ENCODE peak calls at places on chromosomes 1 and 21, in ten cellular contexts. M is heart right ventricle; G is MM.1S; I is AG10803; P is progenitor cell of endocrine pancreas; R is WTC11; J is thoracic aorta; C is neural crest cell; A is cardiac fibroblast; X is CD8-positive, alpha-beta T cell. U is an unnamed sample.

GRCh38 chr1:202105571-202106339 is 17.0 kb upstream of the GPR37L1 start:
- DNase-seq in M (no peak), G (no peak), I (peak; percentile 21), P (no peak), R (peak; percentile 83), J (no peak), C (peak; percentile 33), A (peak; percentile 37), X (no peak), U (no peak)

GRCh38 chr1:201966171-201966570 is 10.9 kb downstream of the TIMM17A start:
- DNase-seq in M (no peak), G (no peak), I (no peak), P (no peak), R (no peak), J (no peak), C (no peak), A (no peak), X (no peak), U (no peak)

GRCh38 chr21:46128983-46129571 is 26.3 kb downstream of the FTCD start:
- DNase-seq in M (no peak), G (no peak), I (no peak), P (no peak), R (no peak), J (no peak), C (no peak), A (no peak), X (no peak), U (no peak)

GRCh38 chr1:63621075-63621474 is 27.9 kb downstream of the PGM1 start:
- DNase-seq in M (peak; percentile 14), G (no peak), I (no peak), P (no peak), R (no peak), J (no peak), C (no peak), A (no peak), X (no peak), U (no peak)

GRCh38 chr21:44485254-44485793 is 30.0 kb downstream of the LRRC3 start:
- DNase-seq in M (no peak), G (no peak), I (peak; percentile 44), P (no peak), R (peak; percentile 82), J (no peak), C (peak; percentile 65), A (peak; percentile 18), X (peak; percentile 39), U (no peak)

GRCh38 chr1:37765937-37766664 is 1.2 kb upstream of the EPHA10 start:
- DNase-seq in M (no peak), G (peak; percentile 37), I (no peak), P (no peak), R (peak; percentile 57), J (no peak), C (no peak), A (no peak), X (no peak), U (no peak)

GRCh38 chr21:17779486-17779885 is 39.7 kb downstream of the C21orf91 start:
- DNase-seq in M (no peak), G (no peak), I (no peak), P (no peak), R (no peak), J (no peak), C (no peak), A (no peak), X (no peak), U (no peak)

GRCh38 chr1:24266398-24266941 is 52.7 kb upstream of the GRHL3 start:
- DNase-seq in M (no peak), G (no peak), I (peak; percentile 95), P (no peak), R (no peak), J (no peak), C (no peak), A (peak; percentile 78), X (no peak), U (no peak)

GRCh38 chr1:44835738-44836675 is 7.0 kb downstream of the PTCH2 start:
- DNase-seq in M (peak; percentile 87), G (peak; percentile 74), I (peak; percentile 77), P (peak; percentile 78), R (peak; percentile 95), J (peak; percentile 66), C (peak; percentile 90), A (peak; percentile 92), X (peak; percentile 85), U (peak; percentile 86)

GRCh38 chr1:192587386-192588276 is 12.1 kb downstream of the RGS1 start:
- DNase-seq in M (no peak), G (no peak), I (no peak), P (no peak), R (no peak), J (no peak), C (no peak), A (no peak), X (no peak), U (no peak)

GRCh38 chr21:40950970-40951369 is 104.0 kb upstream of the DSCAM start:
- DNase-seq in M (no peak), G (no peak), I (no peak), P (no peak), R (no peak), J (no peak), C (no peak), A (no peak), X (no peak), U (no peak)

GRCh38 chr1:63775418-63776127 is 1.8 kb downstream of the ROR1 start:
- DNase-seq in M (no peak), G (no peak), I (no peak), P (no peak), R (no peak), J (no peak), C (no peak), A (no peak), X (no peak), U (no peak)

GRCh38 chr1:8343464-8344001 is 25.6 kb downstream of the SLC45A1 start:
- DNase-seq in M (peak; percentile 51), G (no peak), I (peak; percentile 95), P (no peak), R (no peak), J (peak; percentile 64), C (no peak), A (peak; percentile 96), X (no peak), U (no peak)
- TF ChIP-seq CTCF in M (no peak), G (no peak), I (no peak), P (no peak), R (no peak), J (no peak), C (no peak), A (no peak), X (no peak), U (no peak)

GRCh38 chr1:2274231-2274967 is 46.3 kb downstream of the SKI start:
- DNase-seq in M (no peak), G (no peak), I (no peak), P (no peak), R (no peak), J (no peak), C (no peak), A (no peak), X (no peak), U (no peak)

GRCh38 chr1:2274968-2275475 is 46.9 kb downstream of the SKI start:
- DNase-seq in M (no peak), G (no peak), I (no peak), P (no peak), R (no peak), J (no peak), C (no peak), A (no peak), X (no peak), U (no peak)

GRCh38 chr1:2271841-2272655 is 43.9 kb downstream of the SKI start:
- DNase-seq in M (no peak), G (no peak), I (no peak), P (no peak), R (no peak), J (no peak), C (peak; percentile 56), A (no peak), X (no peak), U (no peak)

GRCh38 chr1:2272686-2273400 is 44.7 kb downstream of the SKI start:
- DNase-seq in M (no peak), G (no peak), I (no peak), P (no peak), R (no peak), J (no peak), C (no peak), A (no peak), X (no peak), U (no peak)

GRCh38 chr1:2273401-2274090 is 45.4 kb downstream of the SKI start:
- DNase-seq in M (no peak), G (no peak), I (no peak), P (no peak), R (no peak), J (no peak), C (no peak), A (no peak), X (no peak), U (no peak)
- TF ChIP-seq CTCF in M (no peak), G (no peak), I (no peak), P (no peak), R (no peak), J (no peak), C (no peak), A (no peak), X (no peak), U (no peak)

GRCh38 chr1:17916702-17917101 is 161.6 kb downstream of the ACTL8 start:
- DNase-seq in M (no peak), G (no peak), I (no peak), P (no peak), R (no peak), J (no peak), C (no peak), A (no peak), X (no peak), U (no peak)
- TF ChIP-seq CTCF in M (no peak), G (no peak), I (no peak), P (no peak), R (no peak), J (no peak), C (no peak), A (no peak), X (no peak), U (no peak)

DNA sequence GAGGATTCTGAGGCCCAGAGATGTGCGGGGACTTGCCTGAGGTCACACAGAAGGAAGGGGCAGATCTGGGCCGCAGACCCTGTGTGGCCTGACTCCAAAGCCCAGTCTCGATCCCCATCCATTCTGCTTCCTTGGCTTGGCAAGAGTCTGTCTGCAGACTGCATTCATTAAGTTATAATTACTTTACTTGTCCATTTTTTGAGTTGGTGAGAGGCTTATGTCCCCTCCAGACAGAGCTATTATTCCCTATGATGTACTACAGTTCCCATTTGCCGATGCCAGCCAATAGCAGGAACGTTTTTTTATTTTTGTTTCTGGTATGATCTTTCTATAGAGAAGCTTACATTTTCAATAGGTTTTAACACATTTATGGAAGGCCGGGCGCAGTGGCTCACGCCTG is 101.5 kb downstream of the ARHGEF10L start:
- DNase-seq in M (no peak), G (no peak), I (no peak), P (no peak), R (no peak), J (no peak), C (no peak), A (no peak), X (no peak), U (no peak)
- TF ChIP-seq CTCF in M (no peak), G (no peak), I (no peak), P (no peak), R (no peak), J (no peak), C (no peak), A (no peak), X (no peak), U (no peak)

GRCh38 chr1:42456010-42456753 is at the start of the genes PPCS and ZMYND12:
- DNase-seq in M (peak; percentile 93), G (peak; percentile 92), I (peak; percentile 86), P (peak; percentile 64), R (peak; percentile 73), J (peak; percentile 66), C (peak; percentile 77), A (peak; percentile 91), X (peak; percentile 82), U (peak; percentile 92)
- TF ChIP-seq CTCF in M (no peak), G (no peak), I (peak; percentile 2), P (no peak), R (no peak), J (no peak), C (peak; percentile 27), A (no peak), X (peak; percentile 34), U (no peak)

U was measured in GM13977.